ENCODE peak calls at places on chromosomes 12 and 14, in five cellular contexts. One of them, this sample, is unnamed.

GRCh38 chr14:54698501-54698900 is 131.6 kb downstream of the SAMD4A start:
- DNase-seq in activated naive CD4-positive, alpha-beta T cell treated with anti-CD3 and anti-CD28 coated beads for 36 hours: no peak
- DNase-seq in foreskin keratinocyte: no peak
- DNase-seq in pons: no peak
- DNase-seq in pulmonary artery endothelial cell: no peak
- DNase-seq in this sample: no peak

GRCh38 chr12:19288603-19289244 is 150.6 kb upstream of the AEBP2 start:
- DNase-seq in activated naive CD4-positive, alpha-beta T cell treated with anti-CD3 and anti-CD28 coated beads for 36 hours: no peak
- DNase-seq in foreskin keratinocyte: peak
- DNase-seq in pons: peak
- DNase-seq in pulmonary artery endothelial cell: no peak
- DNase-seq in this sample: no peak

GRCh38 chr14:83473416-83473815 is 1939.8 kb upstream of the SEL1L start:
- DNase-seq in activated naive CD4-positive, alpha-beta T cell treated with anti-CD3 and anti-CD28 coated beads for 36 hours: no peak
- DNase-seq in foreskin keratinocyte: no peak
- DNase-seq in pons: no peak
- DNase-seq in pulmonary artery endothelial cell: no peak
- DNase-seq in this sample: no peak

GRCh38 chr12:70393787-70394519 is 27.9 kb downstream of the KCNMB4 start:
- DNase-seq in activated naive CD4-positive, alpha-beta T cell treated with anti-CD3 and anti-CD28 coated beads for 36 hours: no peak
- DNase-seq in foreskin keratinocyte: peak
- DNase-seq in pons: no peak
- DNase-seq in pulmonary artery endothelial cell: no peak
- DNase-seq in this sample: no peak

GRCh38 chr14:67420102-67420739 is 8.3 kb upstream of the PLEK2 start:
- DNase-seq in activated naive CD4-positive, alpha-beta T cell treated with anti-CD3 and anti-CD28 coated beads for 36 hours: peak
- DNase-seq in foreskin keratinocyte: no peak
- DNase-seq in pons: no peak
- DNase-seq in pulmonary artery endothelial cell: no peak
- DNase-seq in this sample: no peak

GRCh38 chr14:100790785-100791667 is 34.9 kb upstream of the MEG3 start:
- DNase-seq in activated naive CD4-positive, alpha-beta T cell treated with anti-CD3 and anti-CD28 coated beads for 36 hours: no peak
- DNase-seq in foreskin keratinocyte: no peak
- DNase-seq in pons: no peak
- DNase-seq in pulmonary artery endothelial cell: no peak
- DNase-seq in this sample: no peak

GRCh38 chr14:91693342-91693741 is 38.5 kb downstream of the CATSPERB start:
- DNase-seq in activated naive CD4-positive, alpha-beta T cell treated with anti-CD3 and anti-CD28 coated beads for 36 hours: no peak
- DNase-seq in foreskin keratinocyte: peak
- DNase-seq in pons: no peak
- DNase-seq in pulmonary artery endothelial cell: no peak
- DNase-seq in this sample: no peak

GRCh38 chr12:54141534-54142475 is 47.0 kb downstream of the SMUG1 start:
- DNase-seq in activated naive CD4-positive, alpha-beta T cell treated with anti-CD3 and anti-CD28 coated beads for 36 hours: no peak
- DNase-seq in foreskin keratinocyte: no peak
- DNase-seq in pons: no peak
- DNase-seq in pulmonary artery endothelial cell: no peak
- DNase-seq in this sample: no peak

GRCh38 chr12:98618952-98619351 is 25.5 kb downstream of the SLC25A3 start:
- DNase-seq in activated naive CD4-positive, alpha-beta T cell treated with anti-CD3 and anti-CD28 coated beads for 36 hours: no peak
- DNase-seq in foreskin keratinocyte: no peak
- DNase-seq in pons: peak
- DNase-seq in pulmonary artery endothelial cell: no peak
- DNase-seq in this sample: no peak

GRCh38 chr12:56565510-56566101 is 44.0 kb downstream of the RBMS2 start:
- DNase-seq in activated naive CD4-positive, alpha-beta T cell treated with anti-CD3 and anti-CD28 coated beads for 36 hours: peak
- DNase-seq in foreskin keratinocyte: no peak
- DNase-seq in pons: peak
- DNase-seq in pulmonary artery endothelial cell: peak
- DNase-seq in this sample: no peak

GRCh38 chr14:51575225-51576111 is 76.2 kb upstream of the FRMD6 start:
- DNase-seq in activated naive CD4-positive, alpha-beta T cell treated with anti-CD3 and anti-CD28 coated beads for 36 hours: no peak
- DNase-seq in foreskin keratinocyte: no peak
- DNase-seq in pons: no peak
- DNase-seq in pulmonary artery endothelial cell: no peak
- DNase-seq in this sample: no peak

GRCh38 chr12:15256760-15257159 is 35.5 kb upstream of the RERG start:
- DNase-seq in activated naive CD4-positive, alpha-beta T cell treated with anti-CD3 and anti-CD28 coated beads for 36 hours: no peak
- DNase-seq in foreskin keratinocyte: no peak
- DNase-seq in pons: no peak
- DNase-seq in pulmonary artery endothelial cell: no peak
- DNase-seq in this sample: no peak